ENCODE peak calls at places on chromosomes 1 and 21, in four cellular contexts. N is left lung; E is CD8-positive, alpha-beta T cell; O is endothelial cell. V is an unnamed sample.

GRCh38 chr1:89259283-89259971 is 13.2 kb downstream of the GBP5 start:
- DNase-seq in N (no peak), E (peak; percentile 39), O (no peak), V (no peak)

GRCh38 chr1:151579436-151580225 is 32.2 kb upstream of the SNX27 start:
- DNase-seq in N (no peak), E (no peak), O (no peak), V (no peak)

GRCh38 chr1:37905624-37906196 is 41.1 kb downstream of the INPP5B start:
- DNase-seq in N (no peak), E (no peak), O (no peak), V (no peak)

GRCh38 chr1:44568128-44568900 is 106.0 kb downstream of the TMEM53 start:
- DNase-seq in N (no peak), E (no peak), O (no peak), V (no peak)

GRCh38 chr1:157154940-157155514 is 16.8 kb upstream of the ETV3 start:
- DNase-seq in N (peak; percentile 78), E (no peak), O (peak; percentile 28), V (no peak)

GRCh38 chr1:53368314-53369033 is 40.6 kb upstream of the LRP8 start:
- DNase-seq in N (peak; percentile 32), E (no peak), O (no peak), V (no peak)

GRCh38 chr1:238738942-238739341 is 647.4 kb upstream of the CHRM3 start:
- DNase-seq in N (no peak), E (no peak), O (no peak), V (peak; percentile 5)

GRCh38 chr1:220786337-220787068 is at the start of gene MTARC1:
- DNase-seq in N (peak; percentile 86), E (no peak), O (peak; percentile 65), V (peak; percentile 82)

GRCh38 chr1:112718691-112719418 is 3.7 kb upstream of the PPM1J start:
- DNase-seq in N (peak; percentile 81), E (peak; percentile 63), O (peak; percentile 88), V (peak; percentile 91)

GRCh38 chr1:17013598-17014320 is 2.0 kb upstream of the ATP13A2 start:
- DNase-seq in N (peak; percentile 58), E (no peak), O (no peak), V (no peak)

GRCh38 chr21:46651121-46651520 is 15.6 kb downstream of the PRMT2 start:
- DNase-seq in N (no peak), E (no peak), O (no peak), V (no peak)

GRCh38 chr21:14942801-14943490 is 121.9 kb downstream of the NRIP1 start:
- DNase-seq in N (no peak), E (no peak), O (no peak), V (no peak)

GRCh38 chr21:34801519-34802132 is 132.8 kb downstream of the CLIC6 start:
- DNase-seq in N (no peak), E (no peak), O (peak; percentile 28), V (peak; percentile 33)

GRCh38 chr1:184890539-184890973 is 83.8 kb downstream of the NIBAN1 start:
- DNase-seq in N (no peak), E (peak; percentile 10), O (no peak), V (no peak)

GRCh38 chr1:44713321-44713781 is 17.6 kb downstream of the RNU5D-1 start:
- DNase-seq in N (no peak), E (no peak), O (no peak), V (no peak)

DNA sequence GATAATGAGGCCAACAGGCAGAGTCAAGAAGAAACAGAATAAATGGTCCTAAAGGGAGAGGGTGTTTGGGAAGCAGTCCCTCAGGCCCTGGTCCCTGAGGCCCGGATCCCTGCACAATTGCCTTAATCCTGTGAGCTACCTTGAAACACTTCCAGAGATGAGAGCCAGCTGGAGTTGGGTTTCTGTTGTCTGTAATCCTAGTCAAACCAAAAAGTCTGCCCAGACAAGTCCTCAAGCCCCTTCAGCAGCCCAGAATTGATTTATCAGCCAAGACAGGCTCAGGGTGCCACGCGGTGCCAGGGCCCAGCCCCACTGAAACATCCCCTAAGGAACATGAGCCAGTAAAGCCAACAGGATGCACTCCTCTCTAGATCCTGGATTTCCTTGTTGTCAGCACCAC is 16.4 kb upstream of the CLSTN1 start:
- DNase-seq in N (peak; percentile 8), E (no peak), O (no peak), V (no peak)
- TF ChIP-seq CTCF in N (no peak), E (no peak), O (no peak), V (no peak)

DNA sequence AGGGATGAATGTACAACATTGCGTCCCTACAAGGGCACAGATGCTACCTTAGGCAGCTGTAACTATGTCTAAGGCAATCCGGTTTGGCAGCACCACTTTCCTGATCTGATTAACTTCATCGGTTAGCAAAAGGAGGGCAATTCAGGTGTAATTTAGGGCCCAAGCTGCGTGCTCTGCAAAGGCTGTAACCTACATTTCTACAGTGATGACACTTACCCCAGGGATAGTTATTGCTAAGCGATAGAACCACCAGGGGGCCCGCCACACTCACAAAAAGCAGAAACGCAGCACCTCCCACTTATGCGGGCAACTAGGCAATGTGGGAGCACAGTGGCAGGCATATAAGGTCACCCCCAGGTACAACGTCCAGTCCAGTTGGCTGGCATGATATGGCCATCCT is 113.5 kb downstream of the GDAP2 start:
- DNase-seq in N (no peak), E (no peak), O (no peak), V (no peak)
- TF ChIP-seq CTCF in N (no peak), E (no peak), O (no peak), V (no peak)

GRCh38 chr1:192610114-192610958 is 25.6 kb upstream of the RGS13 start:
- DNase-seq in N (no peak), E (no peak), O (no peak), V (no peak)
- TF ChIP-seq CTCF in N (peak; percentile 61), E (peak; percentile 78), O (peak; percentile 71), V (peak; percentile 57)

DNA sequence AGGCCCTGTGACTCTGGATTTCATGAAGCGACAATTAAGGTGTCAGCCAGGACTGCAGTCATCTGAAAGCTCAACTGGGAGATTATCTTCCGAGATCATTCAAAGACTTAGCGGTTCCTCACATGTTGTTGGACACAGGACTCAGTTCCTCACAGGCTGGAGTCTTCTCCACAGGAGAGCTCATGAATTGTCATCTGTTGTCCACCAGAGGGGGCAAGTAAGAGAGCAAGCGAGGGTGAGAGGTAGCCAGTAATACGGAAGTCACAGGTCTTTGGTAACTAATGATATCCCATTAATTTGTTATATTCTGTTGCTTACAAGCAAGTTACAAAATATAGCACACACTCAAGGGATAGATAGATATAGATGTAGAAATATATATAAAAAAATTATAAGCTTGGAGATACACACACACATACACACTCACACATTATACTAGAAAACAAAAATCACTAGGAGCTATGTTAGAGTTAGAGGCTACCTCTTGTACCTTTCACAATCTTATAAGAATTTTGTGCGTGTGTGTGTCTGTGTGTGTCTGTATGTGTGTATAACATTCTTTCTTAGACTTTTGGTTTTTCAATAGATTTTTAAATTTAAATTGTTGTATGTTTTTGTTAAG is 1695.3 kb downstream of the BRINP3 start:
- DNase-seq in N (no peak), E (no peak), O (peak; percentile 44), V (peak; percentile 30)
- TF ChIP-seq CTCF in N (no peak), E (no peak), O (peak; percentile 82), V (peak; percentile 63)

GRCh38 chr1:67551375-67551774 is 121.2 kb upstream of the SERBP1 start:
- DNase-seq in N (no peak), E (no peak), O (no peak), V (no peak)
- TF ChIP-seq CTCF in N (no peak), E (no peak), O (no peak), V (no peak)

GRCh38 chr1:35452086-35452485 is 105.1 kb downstream of the KIAA0319L start:
- DNase-seq in N (peak; percentile 60), E (no peak), O (no peak), V (no peak)
- TF ChIP-seq CTCF in N (no peak), E (no peak), O (peak; percentile 13), V (no peak)

GRCh38 chr1:235990376-235990795 is 74.5 kb downstream of the NID1 start:
- DNase-seq in N (no peak), E (no peak), O (no peak), V (no peak)
- TF ChIP-seq CTCF in N (no peak), E (no peak), O (no peak), V (no peak)

GRCh38 chr1:85494957-85495266 is 30.0 kb upstream of the DDAH1 start:
- DNase-seq in N (no peak), E (no peak), O (peak; percentile 6), V (no peak)
- TF ChIP-seq CTCF in N (peak; percentile 9), E (no peak), O (no peak), V (no peak)

DNA sequence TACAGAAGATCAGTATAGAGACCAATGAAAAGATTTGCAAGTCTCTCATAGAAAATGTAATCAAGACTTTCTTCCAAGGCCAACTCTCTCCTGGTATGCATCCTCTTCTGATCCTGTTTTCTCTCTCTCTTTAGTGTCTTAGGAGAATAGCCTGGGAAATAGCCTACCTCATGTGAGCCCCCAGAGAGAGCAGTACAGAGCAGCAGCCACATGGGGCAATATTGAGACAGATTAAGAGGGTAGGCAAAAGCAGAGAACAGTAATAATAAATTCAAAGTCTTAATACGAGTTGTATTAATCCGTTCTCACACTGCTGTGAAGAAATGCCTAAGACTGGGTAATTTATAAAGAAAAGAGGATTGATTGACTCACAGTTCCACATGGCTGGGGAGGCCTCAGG is 61.4 kb downstream of the RNASEL start:
- DNase-seq in N (no peak), E (no peak), O (no peak), V (no peak)
- TF ChIP-seq CTCF in N (no peak), E (no peak), O (no peak), V (no peak)

V was measured in nephron progenitor cell.